ENCODE peak calls at places on chromosomes 11 and 22, in six cellular contexts. T is upper lobe of right lung, N is sigmoid colon, I is astrocyte, S is prostate gland, X is tibial artery. O is an unnamed sample. For H3K4me1, the result is how much of the 10 kb centered on the place peaks cover.

GRCh38 chr11:10307411-10308207 is 2.7 kb downstream of the ADM start:
- DNase-seq in T (peak), N (peak), I (peak), S (peak), X (peak), O (peak)

GRCh38 chr11:129252621-129253020 is 60.5 kb upstream of the ARHGAP32 start:
- DNase-seq in T (no peak), N (no peak), I (no peak), S (no peak), X (no peak), O (no peak)

GRCh38 chr11:104728927-104729326 is 169.3 kb downstream of the CASP12 start:
- DNase-seq in T (no peak), N (no peak), I (no peak), S (no peak), X (no peak), O (no peak)

GRCh38 chr11:132444891-132445290 is 1074.5 kb downstream of the NTM start:
- DNase-seq in T (no peak), N (no peak), I (peak), S (no peak), X (no peak), O (no peak)

GRCh38 chr22:43136255-43136654 is 6.9 kb downstream of the MCAT start:
- DNase-seq in T (no peak), N (no peak), I (no peak), S (no peak), X (no peak), O (peak)

GRCh38 chr22:44924724-44925123 is 85.1 kb downstream of the PHF21B start:
- DNase-seq in T (no peak), N (no peak), I (no peak), S (no peak), X (peak), O (no peak)

GRCh38 chr11:75775056-75775455 is 6.5 kb downstream of the DGAT2 start:
- DNase-seq in T (no peak), N (peak), I (no peak), S (no peak), X (no peak), O (no peak)

GRCh38 chr11:36306888-36307287 is 10.8 kb downstream of the PRR5L start:
- DNase-seq in T (no peak), N (no peak), I (peak), S (no peak), X (no peak), O (no peak)

GRCh38 chr11:41536001-41536568 is 76.6 kb upstream of the LRRC4C start:
- DNase-seq in T (no peak), N (no peak), I (no peak), S (no peak), X (no peak), O (no peak)

GRCh38 chr11:85771568-85771967 is 39.4 kb downstream of the SYTL2 start:
- DNase-seq in T (no peak), N (no peak), I (no peak), S (no peak), X (no peak), O (no peak)

GRCh38 chr11:14974723-14975587 is 2.8 kb upstream of the CALCA start:
- DNase-seq in T (peak), N (no peak), I (peak), S (no peak), X (no peak), O (peak)

GRCh38 chr11:88318017-88318416 is 19.5 kb downstream of the CTSC start:
- DNase-seq in T (no peak), N (no peak), I (no peak), S (no peak), X (no peak), O (no peak)

GRCh38 chr22:33579448-33580093 is 340.7 kb downstream of the LARGE1 start:
- DNase-seq in T (no peak), N (peak), I (peak), S (peak), X (no peak), O (peak)

GRCh38 chr11:66314186-66314501 is 2.7 kb downstream of the CD248 start:
- DNase-seq in T (no peak), N (no peak), I (no peak), S (no peak), X (no peak), O (no peak)

GRCh38 chr11:76885390-76886097 is 24.8 kb downstream of the ACER3 start:
- DNase-seq in T (peak), N (no peak), I (peak), S (no peak), X (no peak), O (no peak)

GRCh38 chr11:83863272-83863671 is 577.1 kb upstream of the CCDC90B start:
- DNase-seq in T (no peak), N (no peak), I (no peak), S (no peak), X (no peak), O (no peak)

DNA sequence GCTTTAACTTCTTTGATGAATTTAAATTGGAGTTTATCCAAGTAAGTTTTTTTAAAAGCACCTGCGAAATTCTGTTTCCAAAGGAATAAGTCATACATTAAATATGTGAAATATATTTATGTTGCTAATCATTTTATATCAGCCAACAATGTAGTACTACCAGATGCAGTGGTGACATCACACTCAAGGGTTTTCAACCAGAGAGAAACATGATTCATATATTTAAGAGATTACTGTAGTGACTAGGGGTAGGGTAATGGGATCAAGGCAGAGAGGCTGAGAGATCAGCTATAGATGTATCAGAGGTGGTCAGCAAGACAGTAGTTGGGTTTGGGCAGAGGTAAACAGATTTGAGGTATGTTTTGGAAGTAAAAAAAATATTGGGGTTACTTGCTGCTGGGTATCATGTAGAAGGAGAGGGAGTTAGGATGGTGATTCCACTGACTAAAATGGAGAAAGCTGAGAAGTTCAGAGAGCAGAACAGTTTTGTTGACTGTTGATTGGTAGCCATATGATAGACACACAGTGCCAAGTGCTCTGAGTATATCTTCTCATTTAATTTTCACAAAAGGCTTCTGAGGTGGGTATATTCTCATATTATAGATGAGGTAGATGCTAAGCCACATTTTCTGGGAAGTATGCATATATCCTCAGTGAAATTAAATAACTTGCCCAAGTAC is 39.4 kb downstream of the CEP57 start:
- DNase-seq in T (no peak), N (no peak), I (peak), S (no peak), X (no peak), O (no peak)
- H3K27ac ChIP-seq in T (no peak), N (no peak), I (peak), S (no peak), X (no peak), O (no peak)

GRCh38 chr11:102625163-102625562 is at the start of gene MMP20:
- DNase-seq in T (no peak), N (no peak), I (no peak), S (no peak), X (no peak), O (no peak)

GRCh38 chr11:102633385-102634026 is 8.4 kb upstream of the MMP20 start:
- DNase-seq in T (no peak), N (no peak), I (no peak), S (no peak), X (no peak), O (no peak)

GRCh38 chr11:102632026-102632425 is 6.9 kb upstream of the MMP20 start:
- DNase-seq in T (no peak), N (no peak), I (no peak), S (no peak), X (no peak), O (no peak)

GRCh38 chr11:102626686-102627085 is 1.6 kb upstream of the MMP20 start:
- DNase-seq in T (no peak), N (no peak), I (peak), S (no peak), X (no peak), O (no peak)

DNA sequence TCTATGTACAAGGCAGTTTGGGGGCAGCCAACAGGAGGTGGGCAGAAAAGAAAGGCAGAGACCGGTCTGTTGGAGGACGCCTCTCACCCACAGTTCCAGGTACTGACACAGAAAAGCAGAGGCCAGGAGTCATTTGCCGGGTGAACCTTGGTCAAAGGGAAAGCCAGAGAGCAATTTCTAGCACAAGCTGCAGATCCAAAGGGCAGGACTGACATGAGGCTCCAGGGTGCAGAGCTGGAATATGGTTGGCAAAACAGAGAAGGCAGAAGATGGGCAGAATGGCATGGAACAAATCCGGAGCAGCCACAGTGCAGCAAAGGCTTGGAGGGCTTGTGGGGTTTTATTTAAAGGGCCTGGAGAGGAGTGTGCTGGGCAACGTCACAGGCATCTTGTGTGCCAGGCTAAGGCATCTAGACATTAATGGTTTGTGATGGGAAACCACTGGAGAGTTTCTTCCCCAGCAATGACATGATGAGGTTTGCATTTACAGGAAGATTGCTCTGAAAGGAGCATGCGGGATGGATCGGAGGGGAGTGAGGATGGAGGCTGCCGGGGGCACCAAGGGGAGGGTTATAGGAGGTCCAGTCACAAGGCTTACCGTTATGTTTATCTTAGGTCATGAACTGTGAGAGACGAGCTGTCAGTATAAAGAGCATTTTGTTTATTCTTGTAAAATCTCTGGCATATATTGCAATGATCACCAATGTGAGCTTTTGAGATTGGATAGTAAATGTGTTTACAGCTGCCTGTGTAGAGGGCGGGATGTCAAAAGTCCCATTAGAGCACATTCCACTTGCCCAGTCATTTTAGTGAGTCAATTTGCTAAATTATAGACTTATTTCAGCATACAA is 5.7 kb upstream of the MMP20 start:
- DNase-seq in T (no peak), N (no peak), I (no peak), S (no peak), X (no peak), O (no peak)
- TF ChIP-seq CTCF in T (no peak), N (no peak), I (no peak), S (no peak), X (no peak), O (no peak)

DNA sequence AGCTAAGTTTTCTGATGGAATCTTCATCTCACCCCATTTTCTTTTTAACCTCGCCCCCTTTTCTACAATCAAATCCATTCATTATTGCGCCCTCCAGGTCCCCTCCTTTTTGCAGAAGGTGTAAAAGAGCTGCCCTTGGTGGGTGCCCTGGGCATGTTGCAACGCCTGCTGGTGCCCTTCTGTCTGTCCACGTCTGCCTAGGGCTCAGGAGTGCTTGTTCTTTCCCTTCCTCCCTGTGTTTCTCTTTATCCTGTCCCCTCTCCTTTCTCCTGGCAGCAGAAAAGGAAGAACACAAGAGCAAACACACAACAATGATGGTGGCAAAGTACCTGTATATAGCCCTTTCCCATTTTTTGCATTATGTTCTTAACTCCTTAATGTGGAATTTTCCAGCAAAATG is 6.2 kb upstream of the TLCD5 start:
- DNase-seq in T (no peak), N (no peak), I (no peak), S (no peak), X (no peak), O (no peak)
- H3K4me1 ChIP-seq in T (under half), N (under half), I (under half), S (under half), X (under half), O (under half)

GRCh38 chr11:59102259-59102765 is 4.7 kb upstream of the FAM111B start:
- DNase-seq in T (peak), N (peak), I (no peak), S (peak), X (peak), O (peak)
- H3K27ac ChIP-seq in T (no peak), N (no peak), I (no peak), S (no peak), X (no peak), O (no peak)

DNA sequence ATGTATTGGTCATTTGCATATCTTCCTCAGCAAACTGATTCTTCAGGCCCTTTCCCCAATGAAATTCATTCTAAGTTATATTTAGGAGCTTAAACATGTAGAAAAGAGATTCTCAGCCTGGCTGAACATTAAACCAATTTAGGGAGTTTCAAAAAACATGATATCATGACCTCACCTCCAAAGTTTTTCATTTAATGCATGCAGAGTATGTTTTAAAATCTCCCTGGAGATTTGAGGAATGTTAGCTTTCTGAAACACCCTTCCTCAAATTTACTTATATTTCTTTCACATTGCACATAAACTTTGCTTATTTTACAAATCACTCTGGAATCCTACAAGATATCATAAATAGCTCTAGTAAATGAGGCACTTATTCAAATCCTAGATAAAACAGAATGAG is 162.0 kb downstream of the C11orf87 start:
- DNase-seq in T (no peak), N (no peak), I (no peak), S (no peak), X (no peak), O (no peak)
- TF ChIP-seq CTCF in T (no peak), N (no peak), I (no peak), S (no peak), X (no peak), O (no peak)

DNA sequence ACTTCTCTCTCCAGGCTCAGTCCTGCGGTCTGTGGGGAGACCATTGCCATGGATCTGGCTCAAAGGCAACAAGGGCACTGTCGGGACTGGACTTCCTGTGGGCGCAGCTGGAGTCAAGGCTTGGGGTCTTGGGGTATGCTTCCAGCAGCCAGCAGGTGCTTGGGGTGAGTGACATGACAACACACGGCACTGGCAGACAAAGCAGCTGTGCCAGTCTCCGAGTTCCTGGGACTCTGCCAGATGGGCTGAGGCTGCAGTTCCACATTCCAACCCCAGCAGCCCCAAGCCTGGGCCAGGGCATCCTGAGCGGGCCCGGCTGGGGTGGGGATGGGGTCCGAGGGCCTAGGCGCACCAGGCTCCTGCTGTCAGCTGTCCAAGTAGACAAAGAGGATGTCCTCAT is 12.3 kb downstream of the GUCD1 start:
- DNase-seq in T (peak), N (no peak), I (no peak), S (peak), X (no peak), O (peak)
- H3K4me1 ChIP-seq in T (under half), N (under half), I (under half), S (under half), X (under half), O (under half)

GRCh38 chr11:122851366-122852011 is 13.2 kb downstream of the CRTAM start:
- DNase-seq in T (no peak), N (no peak), I (no peak), S (no peak), X (no peak), O (no peak)
- H3K27ac ChIP-seq in T (no peak), N (no peak), I (no peak), S (no peak), X (no peak), O (no peak)

GRCh38 chr22:32413715-32414114 is 1.7 kb upstream of the RTCB start:
- DNase-seq in T (no peak), N (no peak), I (peak), S (no peak), X (no peak), O (no peak)
- TF ChIP-seq CTCF in T (peak), N (no peak), I (peak), S (no peak), X (no peak), O (peak)

DNA sequence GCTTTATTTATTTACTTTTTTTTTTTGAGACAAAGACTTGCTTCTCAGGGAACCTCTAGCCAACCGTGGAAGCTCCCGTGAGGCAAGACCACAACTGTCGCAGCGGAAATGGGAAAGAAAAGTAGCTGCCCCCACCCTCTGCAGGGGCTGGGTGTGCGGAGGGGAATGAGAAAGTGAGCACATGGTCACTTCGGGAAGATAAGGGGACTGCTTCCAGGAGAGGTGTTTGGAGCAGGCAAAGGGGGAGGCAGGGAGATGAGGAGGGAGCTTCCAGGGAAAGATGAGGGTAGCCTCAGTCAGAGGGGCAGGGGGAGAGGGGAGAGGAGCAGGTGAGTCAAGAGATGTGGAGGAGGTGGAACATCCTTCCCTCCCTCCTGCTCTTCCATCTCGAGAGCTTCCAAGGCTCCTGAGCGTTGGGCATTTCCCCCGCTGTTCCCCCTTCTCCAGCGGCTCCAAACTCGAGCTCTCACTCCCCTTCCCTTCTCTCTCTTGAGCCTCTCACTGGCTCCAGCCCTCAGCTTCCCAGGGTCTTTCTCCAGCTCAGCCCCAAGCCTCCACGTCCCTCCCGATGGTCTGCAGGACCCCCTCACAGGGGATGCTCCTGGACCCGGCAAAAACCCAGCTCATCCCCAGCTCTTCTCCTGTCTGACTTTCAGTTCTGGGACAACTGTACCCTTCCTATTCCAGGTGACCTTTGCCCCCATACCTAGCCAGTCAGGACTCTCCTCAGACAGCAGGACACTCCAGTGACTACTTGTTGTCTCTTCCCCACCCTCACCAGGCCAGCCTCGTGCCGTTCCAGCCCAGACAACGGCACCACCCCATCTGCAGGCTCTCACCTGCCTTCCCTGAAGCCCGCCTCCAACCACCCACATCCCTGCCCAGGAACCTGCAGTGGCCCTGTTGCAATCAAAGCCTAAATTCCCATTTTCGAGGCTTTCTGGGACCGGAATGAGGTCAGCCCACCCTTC is 4.0 kb downstream of the IL2RB start:
- DNase-seq in T (no peak), N (no peak), I (no peak), S (no peak), X (no peak), O (no peak)
- H3K4me1 ChIP-seq in T (under half), N (under half), I (under half), S (under half), X (under half), O (under half)

GRCh38 chr22:31177420-31178162 is 17.6 kb downstream of the RNF185 start:
- DNase-seq in T (no peak), N (no peak), I (peak), S (peak), X (no peak), O (no peak)
- H3K27ac ChIP-seq in T (no peak), N (peak), I (peak), S (peak), X (peak), O (no peak)